ENCODE peak calls at places on chromosomes 4 and X, in seven cellular contexts. One of them, this sample, is unnamed.
A peak's percentile ranks its signal among the peaks of the same experiment; 100 is the strongest.

GRCh38 chr4:182143822-182144620 is 99.2 kb upstream of the TENM3 start:
- DNase-seq in mesendoderm: peak; percentile 91
- DNase-seq in IMR-90: peak; percentile 83
- DNase-seq in H1: no peak
- DNase-seq in mesenchymal stem cell: peak; percentile 18
- DNase-seq in H9: peak; percentile 80
- DNase-seq in trophoblast cell: peak; percentile 50
- DNase-seq in this sample: peak; percentile 78

GRCh38 chrX:53071604-53072417 is 10.4 kb upstream of the TSPYL2 start:
- DNase-seq in mesendoderm: peak; percentile 75
- DNase-seq in IMR-90: peak; percentile 56
- DNase-seq in H1: no peak
- DNase-seq in mesenchymal stem cell: peak; percentile 67
- DNase-seq in H9: peak; percentile 50
- DNase-seq in trophoblast cell: peak; percentile 53
- DNase-seq in this sample: no peak

GRCh38 chrX:42027367-42028025 is 104.1 kb upstream of the CASK start:
- DNase-seq in mesendoderm: no peak
- DNase-seq in IMR-90: no peak
- DNase-seq in H1: no peak
- DNase-seq in mesenchymal stem cell: no peak
- DNase-seq in H9: no peak
- DNase-seq in trophoblast cell: no peak
- DNase-seq in this sample: no peak

GRCh38 chr4:153790962-153791551 is 2.2 kb upstream of the SFRP2 start:
- DNase-seq in mesendoderm: peak; percentile 89
- DNase-seq in IMR-90: no peak
- DNase-seq in H1: peak; percentile 51
- DNase-seq in mesenchymal stem cell: peak; percentile 47
- DNase-seq in H9: peak; percentile 91
- DNase-seq in trophoblast cell: no peak
- DNase-seq in this sample: peak; percentile 70

GRCh38 chr4:141977433-141977832 is 341.1 kb downstream of the IL15 start:
- DNase-seq in mesendoderm: no peak
- DNase-seq in IMR-90: no peak
- DNase-seq in H1: no peak
- DNase-seq in mesenchymal stem cell: no peak
- DNase-seq in H9: no peak
- DNase-seq in trophoblast cell: no peak
- DNase-seq in this sample: no peak

GRCh38 chr4:73021634-73022033 is 47.9 kb downstream of the COX18 start:
- DNase-seq in mesendoderm: peak; percentile 73
- DNase-seq in IMR-90: peak; percentile 31
- DNase-seq in H1: no peak
- DNase-seq in mesenchymal stem cell: peak; percentile 19
- DNase-seq in H9: no peak
- DNase-seq in trophoblast cell: no peak
- DNase-seq in this sample: no peak

GRCh38 chrX:101417981-101418841 is 10.2 kb downstream of the HNRNPH2 start:
- DNase-seq in mesendoderm: peak; percentile 77
- DNase-seq in IMR-90: no peak
- DNase-seq in H1: no peak
- DNase-seq in mesenchymal stem cell: peak; percentile 55
- DNase-seq in H9: peak; percentile 74
- DNase-seq in trophoblast cell: no peak
- DNase-seq in this sample: peak; percentile 59

GRCh38 chr4:81550005-81550896 is 78.5 kb upstream of the RASGEF1B start:
- DNase-seq in mesendoderm: no peak
- DNase-seq in IMR-90: no peak
- DNase-seq in H1: no peak
- DNase-seq in mesenchymal stem cell: no peak
- DNase-seq in H9: no peak
- DNase-seq in trophoblast cell: no peak
- DNase-seq in this sample: no peak

GRCh38 chrX:154348646-154349358 is 25.6 kb downstream of the FLNA start:
- DNase-seq in mesendoderm: peak; percentile 21
- DNase-seq in IMR-90: no peak
- DNase-seq in H1: no peak
- DNase-seq in mesenchymal stem cell: no peak
- DNase-seq in H9: no peak
- DNase-seq in trophoblast cell: no peak
- DNase-seq in this sample: no peak

GRCh38 chrX:45774961-45775360 is 574.3 kb upstream of the DIPK2B start:
- DNase-seq in mesendoderm: no peak
- DNase-seq in IMR-90: peak; percentile 81
- DNase-seq in H1: no peak
- DNase-seq in mesenchymal stem cell: no peak
- DNase-seq in H9: no peak
- DNase-seq in trophoblast cell: no peak
- DNase-seq in this sample: no peak

GRCh38 chr4:67480810-67481209 is 64.5 kb downstream of the CENPC start:
- DNase-seq in mesendoderm: no peak
- DNase-seq in IMR-90: no peak
- DNase-seq in H1: no peak
- DNase-seq in mesenchymal stem cell: no peak
- DNase-seq in H9: no peak
- DNase-seq in trophoblast cell: no peak
- DNase-seq in this sample: no peak

GRCh38 chr4:152015597-152016324 is 255.0 kb upstream of the GATB start:
- DNase-seq in mesendoderm: no peak
- DNase-seq in IMR-90: no peak
- DNase-seq in H1: no peak
- DNase-seq in mesenchymal stem cell: no peak
- DNase-seq in H9: no peak
- DNase-seq in trophoblast cell: peak; percentile 66
- DNase-seq in this sample: no peak

GRCh38 chrX:82676386-82676785 is 831.7 kb upstream of the POU3F4 start:
- DNase-seq in mesendoderm: no peak
- DNase-seq in IMR-90: no peak
- DNase-seq in H1: no peak
- DNase-seq in mesenchymal stem cell: no peak
- DNase-seq in H9: no peak
- DNase-seq in trophoblast cell: no peak
- DNase-seq in this sample: no peak

GRCh38 chr4:135277116-135277979 is 1075.8 kb upstream of the PABPC4L start:
- DNase-seq in mesendoderm: peak; percentile 1
- DNase-seq in IMR-90: peak; percentile 77
- DNase-seq in H1: no peak
- DNase-seq in mesenchymal stem cell: peak; percentile 19
- DNase-seq in H9: no peak
- DNase-seq in trophoblast cell: no peak
- DNase-seq in this sample: no peak

GRCh38 chr4:166324321-166324720 is 451.3 kb downstream of the TLL1 start:
- DNase-seq in mesendoderm: peak; percentile 67
- DNase-seq in IMR-90: no peak
- DNase-seq in H1: no peak
- DNase-seq in mesenchymal stem cell: peak; percentile 27
- DNase-seq in H9: peak; percentile 42
- DNase-seq in trophoblast cell: peak; percentile 5
- DNase-seq in this sample: peak; percentile 5

GRCh38 chr4:2940267-2941137 is 22.7 kb downstream of the NOP14 start:
- DNase-seq in mesendoderm: no peak
- DNase-seq in IMR-90: no peak
- DNase-seq in H1: no peak
- DNase-seq in mesenchymal stem cell: no peak
- DNase-seq in H9: no peak
- DNase-seq in trophoblast cell: no peak
- DNase-seq in this sample: no peak

GRCh38 chr4:128558896-128559669 is 250.4 kb upstream of the JADE1 start:
- DNase-seq in mesendoderm: no peak
- DNase-seq in IMR-90: peak; percentile 41
- DNase-seq in H1: no peak
- DNase-seq in mesenchymal stem cell: peak; percentile 75
- DNase-seq in H9: no peak
- DNase-seq in trophoblast cell: no peak
- DNase-seq in this sample: no peak

GRCh38 chr4:112979881-112980421 is 69.5 kb upstream of the ANK2 start:
- DNase-seq in mesendoderm: peak; percentile 37
- DNase-seq in IMR-90: no peak
- DNase-seq in H1: no peak
- DNase-seq in mesenchymal stem cell: no peak
- DNase-seq in H9: peak; percentile 73
- DNase-seq in trophoblast cell: no peak
- DNase-seq in this sample: no peak

GRCh38 chrX:12974217-12974796 is 603 bp upstream of the TMSB4X start:
- DNase-seq in mesendoderm: peak; percentile 59
- DNase-seq in IMR-90: peak; percentile 54
- DNase-seq in H1: no peak
- DNase-seq in mesenchymal stem cell: peak; percentile 69
- DNase-seq in H9: peak; percentile 54
- DNase-seq in trophoblast cell: no peak
- DNase-seq in this sample: peak; percentile 20

GRCh38 chr4:4810365-4810764 is 49.1 kb upstream of the MSX1 start:
- DNase-seq in mesendoderm: no peak
- DNase-seq in IMR-90: no peak
- DNase-seq in H1: no peak
- DNase-seq in mesenchymal stem cell: no peak
- DNase-seq in H9: no peak
- DNase-seq in trophoblast cell: no peak
- DNase-seq in this sample: no peak

GRCh38 chr4:113384600-113384999 is 335.1 kb downstream of the ANK2 start:
- DNase-seq in mesendoderm: no peak
- DNase-seq in IMR-90: peak; percentile 81
- DNase-seq in H1: no peak
- DNase-seq in mesenchymal stem cell: peak; percentile 65
- DNase-seq in H9: no peak
- DNase-seq in trophoblast cell: no peak
- DNase-seq in this sample: no peak

GRCh38 chr4:7487464-7487863 is 52.7 kb upstream of the PSAPL1 start:
- DNase-seq in mesendoderm: no peak
- DNase-seq in IMR-90: no peak
- DNase-seq in H1: no peak
- DNase-seq in mesenchymal stem cell: no peak
- DNase-seq in H9: no peak
- DNase-seq in trophoblast cell: no peak
- DNase-seq in this sample: no peak
- H3K18ac ChIP-seq in mesendoderm: no peak overlapping the region
- H3K18ac ChIP-seq in IMR-90: no peak overlapping the region
- H3K18ac ChIP-seq in H1: no peak overlapping the region
- H3K18ac ChIP-seq in mesenchymal stem cell: no peak overlapping the region
- H3K18ac ChIP-seq in H9: no peak overlapping the region
- H3K18ac ChIP-seq in trophoblast cell: no peak overlapping the region
- H3K18ac ChIP-seq in this sample: no peak overlapping the region

DNA sequence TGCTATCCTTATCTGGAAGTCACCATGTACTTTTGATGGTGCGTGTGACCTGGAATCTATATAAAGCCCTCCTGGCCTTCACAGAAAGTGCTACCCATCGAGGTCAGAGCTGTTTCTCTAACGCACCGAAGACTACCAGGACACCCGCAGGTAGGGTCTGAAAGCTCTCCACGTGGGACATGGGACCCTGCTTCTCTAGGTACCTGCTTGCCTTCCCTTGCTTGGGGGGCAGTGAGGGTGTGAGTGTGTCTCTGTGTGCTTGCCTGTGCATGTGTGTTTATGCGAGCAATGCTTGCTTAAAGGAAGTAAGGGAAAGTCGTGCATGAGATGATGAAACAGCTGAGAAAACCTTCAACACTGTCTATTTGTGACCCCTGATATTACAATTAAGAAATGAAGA is 76.6 kb upstream of the HELT start:
- DNase-seq in mesendoderm: no peak
- DNase-seq in IMR-90: no peak
- DNase-seq in H1: no peak
- DNase-seq in mesenchymal stem cell: no peak
- DNase-seq in H9: no peak
- DNase-seq in trophoblast cell: no peak
- DNase-seq in this sample: no peak
- H3K18ac ChIP-seq in mesendoderm: no peak overlapping the region
- H3K18ac ChIP-seq in IMR-90: no peak overlapping the region
- H3K18ac ChIP-seq in H1: no peak overlapping the region
- H3K18ac ChIP-seq in mesenchymal stem cell: no peak overlapping the region
- H3K18ac ChIP-seq in H9: no peak overlapping the region
- H3K18ac ChIP-seq in trophoblast cell: no peak overlapping the region
- H3K18ac ChIP-seq in this sample: peak overlapping the region; percentile 27

DNA sequence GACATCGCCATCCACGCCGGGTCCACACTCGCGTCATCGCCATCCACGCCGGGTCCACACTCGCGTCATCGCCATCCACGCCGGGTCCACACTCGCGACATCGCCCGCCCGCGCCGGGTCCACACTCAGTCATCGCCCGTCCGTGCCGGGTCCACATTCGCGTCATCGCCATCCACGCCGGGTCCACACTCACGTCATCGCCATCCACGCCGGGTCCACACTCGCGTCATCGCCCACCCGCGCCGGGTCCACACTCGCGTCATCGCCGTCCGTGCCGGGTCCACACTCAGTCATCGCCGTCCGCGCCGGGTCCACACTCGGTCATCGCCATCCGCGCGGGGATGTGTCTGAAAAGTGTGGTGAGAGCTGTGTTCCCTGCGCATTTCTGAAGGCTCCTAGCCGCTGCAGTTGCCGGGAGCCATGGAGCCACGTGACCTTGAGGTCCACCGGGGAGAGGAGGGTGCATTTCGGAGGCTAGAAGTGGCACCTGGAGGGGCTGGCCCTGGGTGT is 17.3 kb downstream of the PCGF3 start:
- DNase-seq in mesendoderm: no peak
- DNase-seq in IMR-90: no peak
- DNase-seq in H1: no peak
- DNase-seq in mesenchymal stem cell: no peak
- DNase-seq in H9: no peak
- DNase-seq in trophoblast cell: no peak
- DNase-seq in this sample: no peak
- H3K18ac ChIP-seq in mesendoderm: no peak overlapping the region
- H3K18ac ChIP-seq in IMR-90: no peak overlapping the region
- H3K18ac ChIP-seq in H1: no peak overlapping the region
- H3K18ac ChIP-seq in mesenchymal stem cell: no peak overlapping the region
- H3K18ac ChIP-seq in H9: no peak overlapping the region
- H3K18ac ChIP-seq in trophoblast cell: no peak overlapping the region
- H3K18ac ChIP-seq in this sample: no peak overlapping the region

GRCh38 chr4:36349904-36350554 is 68.6 kb downstream of the DTHD1 start:
- DNase-seq in mesendoderm: peak; percentile 16
- DNase-seq in IMR-90: no peak
- DNase-seq in H1: no peak
- DNase-seq in mesenchymal stem cell: no peak
- DNase-seq in H9: no peak
- DNase-seq in trophoblast cell: no peak
- DNase-seq in this sample: no peak

GRCh38 chr4:36348403-36348938 is 67.1 kb downstream of the DTHD1 start:
- DNase-seq in mesendoderm: no peak
- DNase-seq in IMR-90: no peak
- DNase-seq in H1: no peak
- DNase-seq in mesenchymal stem cell: no peak
- DNase-seq in H9: no peak
- DNase-seq in trophoblast cell: no peak
- DNase-seq in this sample: no peak

DNA sequence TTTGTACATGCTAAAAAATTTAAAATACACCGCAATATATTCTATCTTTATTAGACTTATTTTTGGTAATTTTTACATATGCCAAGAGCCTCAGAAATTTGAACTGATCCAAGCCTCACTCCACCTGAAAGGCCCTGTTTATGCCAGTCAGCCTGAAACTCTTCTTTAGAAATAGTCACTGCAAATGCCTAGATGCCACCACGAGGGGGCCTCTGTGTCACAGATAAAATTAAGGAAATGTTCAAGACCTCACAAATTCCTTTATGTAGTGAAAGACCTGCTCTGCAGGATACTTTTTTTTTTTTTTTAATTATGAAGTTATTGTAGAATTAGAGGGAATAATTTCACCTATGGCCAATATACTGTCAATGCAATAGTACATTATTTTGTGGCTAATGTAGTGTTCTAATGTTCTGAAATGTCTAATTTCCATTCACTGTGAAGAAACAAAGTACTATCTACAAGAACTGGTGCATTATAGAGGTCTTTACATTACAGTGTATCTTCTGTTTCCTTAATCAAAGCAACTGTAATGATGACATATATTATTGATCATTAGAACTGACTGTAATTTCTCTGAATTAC is 69.8 kb downstream of the DTHD1 start:
- DNase-seq in mesendoderm: peak; percentile 63
- DNase-seq in IMR-90: peak; percentile 10
- DNase-seq in H1: peak; percentile 9
- DNase-seq in mesenchymal stem cell: peak; percentile 36
- DNase-seq in H9: peak; percentile 59
- DNase-seq in trophoblast cell: peak; percentile 55
- DNase-seq in this sample: peak; percentile 48
- H3K18ac ChIP-seq in mesendoderm: no peak overlapping the region
- H3K18ac ChIP-seq in IMR-90: no peak overlapping the region
- H3K18ac ChIP-seq in H1: no peak overlapping the region
- H3K18ac ChIP-seq in mesenchymal stem cell: no peak overlapping the region
- H3K18ac ChIP-seq in H9: no peak overlapping the region
- H3K18ac ChIP-seq in trophoblast cell: no peak overlapping the region
- H3K18ac ChIP-seq in this sample: no peak overlapping the region